ENCODE peak calls at places on chromosomes 11 and 22, in seven cellular contexts. X is GM12865, J is fibroblast of lung, L is foreskin fibroblast, K is lower lobe of right lung, O is fibroblast of the aortic adventitia, R is PC-3. N is an unnamed sample.

GRCh38 chr11:109390752-109391151 is 31.2 kb upstream of the C11orf87 start:
- DNase-seq in X (no peak), J (no peak), L (no peak), K (no peak), O (peak), R (no peak), N (no peak)

GRCh38 chr22:24178502-24179440 is 2.5 kb upstream of the SUSD2 start:
- DNase-seq in X (peak), J (no peak), L (peak), K (no peak), O (no peak), R (no peak), N (no peak)

GRCh38 chr11:94849836-94850235 is 81.7 kb downstream of the AMOTL1 start:
- DNase-seq in X (no peak), J (peak), L (peak), K (no peak), O (peak), R (no peak), N (no peak)

GRCh38 chr11:65663634-65664200 is 1.0 kb upstream of the RELA start:
- DNase-seq in X (peak), J (peak), L (peak), K (peak), O (peak), R (peak), N (peak)

GRCh38 chr11:117195208-117195607 is 4.0 kb upstream of the TAGLN start:
- DNase-seq in X (no peak), J (no peak), L (no peak), K (peak), O (no peak), R (no peak), N (no peak)

GRCh38 chr11:129723146-129723963 is 92.3 kb upstream of the TMEM45B start:
- DNase-seq in X (no peak), J (no peak), L (no peak), K (no peak), O (no peak), R (no peak), N (no peak)

GRCh38 chr22:48334971-48335370 is 1492.7 kb downstream of the BRD1 start:
- DNase-seq in X (no peak), J (no peak), L (no peak), K (peak), O (no peak), R (no peak), N (no peak)

GRCh38 chr22:17917490-17917983 is 106.8 kb downstream of the MICAL3 start:
- DNase-seq in X (peak), J (no peak), L (no peak), K (no peak), O (no peak), R (peak), N (no peak)

GRCh38 chr11:27699926-27700350 is 317 bp downstream of the BDNF start:
- DNase-seq in X (no peak), J (no peak), L (peak), K (peak), O (no peak), R (no peak), N (no peak)

DNA sequence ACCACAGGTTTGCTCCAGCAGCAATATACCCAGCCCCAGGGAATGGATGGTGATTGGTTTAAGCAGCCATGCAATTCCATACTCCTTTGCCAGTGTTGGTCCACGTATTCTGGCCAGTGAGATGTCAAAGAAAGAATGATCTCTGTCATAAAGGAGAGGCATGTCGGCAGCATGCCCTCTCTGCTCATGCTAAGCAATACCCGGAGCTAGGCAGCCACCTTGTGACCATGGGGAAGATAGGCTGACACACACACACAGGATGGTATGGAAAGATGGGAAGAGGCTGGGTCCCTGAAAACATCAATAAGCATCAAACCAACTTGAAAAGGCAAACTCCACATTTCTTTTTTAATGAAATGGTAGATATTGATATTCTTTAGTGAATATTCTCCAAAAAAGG is 5.1 kb downstream of the ABCC8 start:
- DNase-seq in X (peak), J (no peak), L (no peak), K (no peak), O (no peak), R (peak), N (no peak)
- TF ChIP-seq CTCF in X (no peak), J (no peak), L (no peak), K (no peak), O (no peak), R (peak), N (no peak)

DNA sequence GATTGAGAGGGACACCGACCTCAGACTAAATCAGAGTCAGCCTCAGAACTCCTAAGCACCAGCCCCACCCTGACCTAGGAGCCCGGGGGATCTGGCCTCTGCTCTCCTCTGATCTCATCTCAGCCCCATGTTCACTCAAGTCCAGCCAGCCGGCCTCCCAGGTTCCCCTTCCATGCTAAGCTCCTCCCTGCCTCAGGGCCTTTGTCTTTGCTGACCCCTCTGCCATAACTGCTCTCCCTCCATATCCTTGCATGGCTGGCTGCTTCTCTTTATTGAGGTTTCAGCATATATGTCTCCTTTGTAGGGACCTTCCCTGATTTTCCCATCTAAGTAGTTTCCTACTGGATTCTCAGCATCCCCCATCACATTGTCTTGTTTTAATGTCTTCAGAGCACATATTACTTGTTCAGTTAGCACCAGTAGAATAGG is 780 bp upstream of the SLC15A3 start:
- DNase-seq in X (no peak), J (no peak), L (no peak), K (no peak), O (no peak), R (no peak), N (no peak)
- H3K4me3 ChIP-seq in X (peak), J (no peak), L (peak), K (peak), O (peak), R (no peak), N (peak)

GRCh38 chr11:25899761-25900160 is 432.2 kb upstream of the ANO3 start:
- DNase-seq in X (no peak), J (no peak), L (no peak), K (no peak), O (no peak), R (no peak), N (no peak)
- TF ChIP-seq CTCF in X (no peak), J (no peak), L (no peak), K (no peak), O (no peak), R (no peak), N (no peak)

GRCh38 chr11:124482362-124483147 is 37.1 kb upstream of the OR8B8 start:
- DNase-seq in X (no peak), J (peak), L (peak), K (no peak), O (no peak), R (peak), N (no peak)

GRCh38 chr11:124483422-124483821 is 37.9 kb upstream of the OR8B8 start:
- DNase-seq in X (no peak), J (no peak), L (no peak), K (no peak), O (no peak), R (no peak), N (no peak)

DNA sequence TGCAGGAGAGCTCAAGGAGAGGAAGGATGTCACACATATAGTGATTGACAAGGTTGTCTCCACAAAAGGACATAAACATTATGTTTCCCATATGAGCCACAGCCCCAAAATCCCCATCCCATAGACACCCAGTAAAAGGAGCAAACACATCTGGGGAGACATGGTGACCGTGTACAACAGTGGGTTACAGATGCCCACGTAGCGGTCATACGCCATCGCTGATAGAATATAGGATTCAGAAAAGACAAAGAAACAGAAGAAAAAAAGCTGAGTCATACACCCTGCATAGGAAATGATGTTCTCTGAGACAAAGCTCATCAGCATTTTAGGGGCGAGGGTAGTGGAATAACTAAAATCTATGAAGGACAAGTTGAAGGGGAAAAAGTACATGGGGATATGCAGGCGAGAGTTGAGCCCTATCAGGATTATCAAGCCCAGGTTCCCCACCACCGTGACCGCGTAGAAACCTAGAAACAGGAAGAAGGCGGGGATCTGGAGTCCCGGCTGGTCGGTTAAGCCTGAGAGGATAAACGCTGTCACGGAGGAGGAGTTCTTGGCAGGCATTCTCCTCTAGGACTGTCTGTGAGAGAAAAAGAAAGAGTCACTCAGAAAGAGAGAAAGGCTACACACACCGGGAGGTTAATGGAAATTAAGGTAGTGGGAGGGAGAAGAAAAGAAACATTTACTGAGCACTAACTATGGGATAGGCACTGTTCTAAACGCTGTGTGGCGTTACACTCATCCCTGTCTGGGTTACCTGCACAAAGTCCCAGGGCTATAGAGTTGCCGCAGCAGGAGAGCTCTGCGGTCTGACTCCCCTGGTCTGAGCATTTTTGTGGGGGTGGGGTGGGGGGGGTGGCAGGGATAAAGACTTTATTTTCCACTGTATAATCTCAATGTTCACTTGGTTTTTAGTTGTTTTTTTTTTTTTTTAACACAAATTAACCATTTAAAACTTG is 36.1 kb upstream of the OR8B8 start:
- DNase-seq in X (peak), J (peak), L (peak), K (no peak), O (peak), R (peak), N (no peak)
- H3K4me3 ChIP-seq in X (no peak), J (no peak), L (peak), K (peak), O (peak), R (peak), N (peak)

GRCh38 chr11:63681208-63682044 is at the start of gene RTN3:
- DNase-seq in X (peak), J (peak), L (peak), K (peak), O (peak), R (peak), N (peak)
- TF ChIP-seq CTCF in X (peak), J (no peak), L (no peak), K (no peak), O (no peak), R (no peak), N (peak)

DNA sequence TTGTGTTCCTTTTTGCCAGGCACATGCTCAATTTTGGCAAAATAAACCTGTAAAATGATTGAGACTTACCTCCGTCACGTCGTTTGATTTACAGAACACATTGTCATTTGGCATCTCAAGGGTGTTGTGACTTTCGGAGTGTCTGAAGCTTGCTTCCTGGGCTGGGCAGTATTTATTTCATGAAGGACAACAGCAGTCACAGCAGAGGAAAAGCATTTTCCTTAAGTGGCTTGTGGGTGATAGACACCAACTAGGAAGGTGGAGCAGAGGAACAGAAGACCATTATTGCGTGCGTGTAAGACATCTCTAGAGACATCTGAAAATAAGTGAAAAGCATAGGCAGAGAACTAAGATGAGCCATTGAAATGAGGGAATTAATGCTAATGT is 80.2 kb downstream of the SLC36A4 start:
- DNase-seq in X (no peak), J (no peak), L (no peak), K (no peak), O (no peak), R (no peak), N (no peak)
- H3K4me3 ChIP-seq in X (no peak), J (no peak), L (no peak), K (no peak), O (no peak), R (no peak), N (no peak)

GRCh38 chr11:100817620-100818019 is 130.5 kb downstream of the ARHGAP42 start:
- DNase-seq in X (no peak), J (no peak), L (no peak), K (no peak), O (no peak), R (no peak), N (no peak)
- TF ChIP-seq CTCF in X (no peak), J (no peak), L (no peak), K (no peak), O (no peak), R (peak), N (peak)

GRCh38 chr11:83073884-83074283 is 2.2 kb upstream of the RAB30 start:
- DNase-seq in X (no peak), J (no peak), L (no peak), K (no peak), O (no peak), R (peak), N (no peak)
- H3K4me3 ChIP-seq in X (peak), J (no peak), L (no peak), K (no peak), O (no peak), R (peak), N (no peak)

N was measured in AG09309.